ENCODE peak calls at places on chromosomes 16 and 17, in eight cellular contexts. C, B, K, L, U, Z, F and Y are unnamed samples.
A peak's percentile ranks its signal among the peaks of the same experiment; 100 is the strongest.

GRCh38 chr17:6474906-6475305 is 30.7 kb downstream of the PIMREG start:
- DNase-seq in Z (no peak), C (no peak), B (no peak), U (no peak), F (no peak), L (no peak), K (no peak), Y (no peak)

GRCh38 chr16:77877712-77878111 is 89.3 kb downstream of the VAT1L start:
- DNase-seq in Z (no peak), B (peak; percentile 98), F (no peak), L (no peak), K (no peak), C (no peak), U (peak; percentile 70), Y (no peak)

GRCh38 chr17:39782481-39782880 is 44.7 kb downstream of the GRB7 start:
- DNase-seq in K (no peak), F (no peak), C (no peak), L (no peak), Z (no peak), B (peak; percentile 64), U (no peak), Y (no peak)

GRCh38 chr16:14015017-14015416 is 56.1 kb upstream of the MRTFB start:
- DNase-seq in B (no peak), Z (no peak), F (no peak), K (no peak), L (no peak), U (no peak), C (no peak), Y (no peak)

GRCh38 chr17:45160505-45161287 is 979 bp upstream of the HEXIM2 start:
- DNase-seq in L (peak; percentile 93), F (no peak), C (peak; percentile 30), B (peak; percentile 72), Z (peak; percentile 95), K (no peak), U (no peak), Y (no peak)

GRCh38 chr17:78774456-78774855 is 7.6 kb downstream of the CYTH1 start:
- DNase-seq in C (no peak), Z (no peak), K (no peak), L (no peak), B (no peak), F (no peak), U (no peak), Y (no peak)

GRCh38 chr17:2210726-2211125 is 92.9 kb downstream of the SMG6 start:
- DNase-seq in L (no peak), K (no peak), Z (peak; percentile 64), C (no peak), B (no peak), U (no peak), F (no peak), Y (no peak)

GRCh38 chr16:3285131-3285530 is 1.8 kb downstream of the ZNF263 start:
- DNase-seq in C (no peak), F (no peak), L (no peak), B (no peak), U (no peak), K (no peak), Z (no peak), Y (no peak)

GRCh38 chr17:82399030-82399429 is 19.1 kb upstream of the HEXD start:
- DNase-seq in K (no peak), L (no peak), Z (no peak), C (no peak), B (peak; percentile 55), F (peak; percentile 85), U (peak; percentile 56), Y (no peak)

GRCh38 chr16:46549477-46549876 is 71.7 kb downstream of the SHCBP1 start:
- DNase-seq in F (no peak), C (no peak), L (no peak), K (no peak), B (no peak), Z (no peak), U (no peak), Y (no peak)

GRCh38 chr17:79053251-79053925 is 21.2 kb upstream of the ENGASE start:
- DNase-seq in K (no peak), U (peak; percentile 22), C (no peak), L (no peak), Z (no peak), F (no peak), B (peak; percentile 54), Y (no peak)

GRCh38 chr16:102060-102855 is 24.2 kb downstream of the MPG start:
- DNase-seq in L (no peak), C (no peak), F (no peak), U (no peak), B (peak; percentile 65), Z (no peak), K (no peak), Y (no peak)

GRCh38 chr17:50542795-50543774 is 3.9 kb upstream of the SPATA20 start:
- DNase-seq in F (no peak), C (no peak), Z (no peak), U (no peak), L (no peak), B (no peak), K (no peak), Y (no peak)
- H3K4me3 ChIP-seq in F (no peak overlapping the region), C (peak overlapping the region; percentile 39), Z (peak overlapping the region; percentile 58), U (no peak overlapping the region), L (peak overlapping the region; percentile 33), B (no peak overlapping the region), K (peak overlapping the region; percentile 60), Y (peak overlapping the region; percentile 91)

DNA sequence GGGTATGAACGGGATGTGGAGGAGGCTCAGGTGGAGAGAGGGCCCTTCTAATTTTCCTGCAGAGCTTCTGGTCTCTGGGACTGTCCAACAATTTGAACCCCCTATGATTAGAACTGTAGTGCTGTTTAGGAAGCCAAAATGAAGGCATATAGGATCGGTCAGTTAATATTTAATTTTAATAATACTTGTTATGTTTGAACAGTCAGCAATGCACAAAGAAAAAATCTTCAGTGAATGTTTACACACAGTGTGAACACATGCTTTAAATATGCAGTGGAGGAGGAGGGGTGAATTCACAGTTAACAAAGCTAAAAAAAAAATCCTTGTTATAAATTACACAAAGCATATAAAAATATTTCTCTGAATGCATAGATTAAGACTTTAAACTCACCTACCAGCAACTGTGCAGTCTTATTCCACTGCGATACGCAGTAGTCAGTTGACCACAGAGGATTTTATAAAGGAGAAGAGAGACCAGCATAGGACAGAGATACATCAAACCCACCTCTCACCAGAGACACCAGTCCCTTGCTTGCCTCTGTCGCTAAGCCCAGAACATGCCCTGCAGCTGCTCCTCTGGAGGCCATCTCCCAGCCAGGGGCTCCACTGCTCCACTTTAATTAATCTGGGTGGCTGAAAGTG is 14.6 kb downstream of the ANKRD40 start:
- DNase-seq in K (no peak), C (no peak), U (no peak), L (no peak), F (no peak), Z (no peak), B (peak; percentile 41), Y (no peak)
- H3K4me3 ChIP-seq in K (no peak overlapping the region), C (no peak overlapping the region), U (no peak overlapping the region), L (no peak overlapping the region), F (no peak overlapping the region), Z (no peak overlapping the region), B (no peak overlapping the region), Y (no peak overlapping the region)

DNA sequence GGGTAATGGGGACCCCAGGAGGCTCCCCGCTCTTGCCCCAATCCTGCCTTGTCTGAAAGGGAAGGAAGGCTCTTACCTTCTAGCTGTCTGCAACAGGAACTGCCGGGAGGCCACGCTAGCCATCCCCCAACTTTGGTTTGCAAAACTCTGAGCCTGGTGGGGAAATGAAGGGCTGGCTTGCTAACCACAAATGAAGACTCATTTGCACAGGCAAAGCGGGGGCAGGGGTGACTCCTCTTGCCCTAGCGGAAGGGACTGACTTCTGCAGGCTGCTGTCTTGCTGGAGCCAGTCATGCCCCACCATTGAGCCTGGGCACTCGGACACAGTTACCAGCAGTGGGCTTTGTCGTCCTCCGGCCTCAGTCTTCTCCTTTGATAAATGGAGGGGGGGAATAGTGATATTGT is 52.6 kb downstream of the PLCG2 start:
- DNase-seq in F (no peak), B (peak; percentile 41), Z (no peak), C (peak; percentile 67), K (no peak), U (no peak), L (no peak), Y (no peak)
- H3K4me3 ChIP-seq in F (no peak overlapping the region), B (no peak overlapping the region), Z (no peak overlapping the region), C (peak overlapping the region; percentile 13), K (no peak overlapping the region), U (no peak overlapping the region), L (no peak overlapping the region), Y (no peak overlapping the region)

GRCh38 chr16:81842564-81843242 is 63.6 kb downstream of the PLCG2 start:
- DNase-seq in U (no peak), Z (no peak), L (no peak), F (no peak), C (no peak), K (no peak), B (no peak), Y (no peak)
- H3K4me3 ChIP-seq in U (no peak overlapping the region), Z (no peak overlapping the region), L (no peak overlapping the region), F (no peak overlapping the region), C (no peak overlapping the region), K (no peak overlapping the region), B (no peak overlapping the region), Y (no peak overlapping the region)

DNA sequence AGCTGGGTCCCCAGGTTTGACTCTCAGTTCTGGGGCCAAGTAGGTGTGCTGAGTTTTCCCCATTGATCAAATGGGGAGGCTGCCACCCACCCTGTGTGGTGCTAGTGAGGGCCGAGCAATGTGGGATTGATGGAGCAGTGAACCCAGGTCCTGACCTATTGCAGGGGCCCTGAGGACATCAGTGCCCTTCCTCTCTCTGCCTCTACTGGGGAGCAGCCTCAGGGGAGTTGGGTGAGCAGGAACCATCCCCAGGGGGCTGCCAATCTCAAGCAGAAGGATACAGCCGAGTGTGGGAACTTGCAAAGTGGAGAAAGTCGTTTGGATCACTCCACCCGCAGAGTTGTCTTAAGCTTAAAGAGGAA is 45.4 kb downstream of the MYH11 start:
- DNase-seq in Z (no peak), U (no peak), B (no peak), C (no peak), K (no peak), F (no peak), L (no peak), Y (no peak)
- H3K4me3 ChIP-seq in Z (no peak overlapping the region), U (no peak overlapping the region), B (no peak overlapping the region), C (no peak overlapping the region), K (peak overlapping the region; percentile 8), F (no peak overlapping the region), L (no peak overlapping the region), Y (no peak overlapping the region)

GRCh38 chr16:27366687-27367462 is 35.1 kb upstream of the IL21R start:
- DNase-seq in L (no peak), U (no peak), F (no peak), C (no peak), Z (no peak), B (no peak), K (no peak), Y (no peak)
- H3K4me3 ChIP-seq in L (no peak overlapping the region), U (no peak overlapping the region), F (no peak overlapping the region), C (peak overlapping the region; percentile 36), Z (no peak overlapping the region), B (no peak overlapping the region), K (no peak overlapping the region), Y (peak overlapping the region; percentile 60)

GRCh38 chr16:20789130-20789529 is 17.1 kb downstream of the ERI2 start:
- DNase-seq in C (no peak), F (no peak), Z (no peak), L (no peak), U (no peak), B (no peak), K (no peak), Y (no peak)
- H3K4me3 ChIP-seq in C (no peak overlapping the region), F (no peak overlapping the region), Z (no peak overlapping the region), L (no peak overlapping the region), U (no peak overlapping the region), B (no peak overlapping the region), K (no peak overlapping the region), Y (no peak overlapping the region)

GRCh38 chr16:54425068-54425467 is 138.5 kb upstream of the IRX3 start:
- DNase-seq in K (no peak), C (no peak), L (no peak), U (no peak), F (no peak), B (no peak), Z (no peak), Y (no peak)
- H3K4me3 ChIP-seq in K (no peak overlapping the region), C (no peak overlapping the region), L (no peak overlapping the region), U (no peak overlapping the region), F (no peak overlapping the region), B (no peak overlapping the region), Z (no peak overlapping the region), Y (no peak overlapping the region)